ENCODE peak calls at places on chromosomes 4 and X, in eight cellular contexts. K is Peyer's patch, M is AG04450, O is HCT116, I is MM.1S, Z is uterus, L is mammary epithelial cell, E is cardiac muscle cell. N is an unnamed sample.

GRCh38 chrX:118347131-118347530 is 1.2 kb downstream of the WDR44 start:
- DNase-seq in K (no peak), M (no peak), O (no peak), I (peak; percentile 19), Z (no peak), L (peak; percentile 49), E (peak; percentile 6), N (no peak)

GRCh38 chr4:142703694-142704309 is 142.3 kb downstream of the INPP4B start:
- DNase-seq in K (no peak), M (no peak), O (no peak), I (no peak), Z (no peak), L (peak; percentile 43), E (no peak), N (no peak)

GRCh38 chrX:1535241-1536041 is 1.5 kb downstream of the P2RY8 start:
- DNase-seq in K (peak; percentile 36), M (no peak), O (no peak), I (peak; percentile 50), Z (no peak), L (no peak), E (no peak), N (no peak)

GRCh38 chr4:101328063-101328602 is 19.2 kb downstream of the PPP3CA start:
- DNase-seq in K (no peak), M (no peak), O (no peak), I (peak; percentile 25), Z (no peak), L (no peak), E (no peak), N (no peak)

GRCh38 chrX:103063918-103064434 is at the start of gene BEX1:
- DNase-seq in K (peak; percentile 43), M (no peak), O (no peak), I (no peak), Z (peak; percentile 46), L (peak; percentile 12), E (peak; percentile 74), N (peak; percentile 87)

GRCh38 chrX:46251755-46252154 is 293.5 kb downstream of the ZNF674 start:
- DNase-seq in K (no peak), M (no peak), O (no peak), I (no peak), Z (no peak), L (peak; percentile 66), E (no peak), N (no peak)

GRCh38 chr4:726235-726787 is 20.7 kb downstream of the PCGF3 start:
- DNase-seq in K (no peak), M (no peak), O (no peak), I (no peak), Z (no peak), L (no peak), E (no peak), N (no peak)

GRCh38 chr4:7324651-7325121 is 110.0 kb downstream of the PSAPL1 start:
- DNase-seq in K (no peak), M (no peak), O (no peak), I (no peak), Z (no peak), L (no peak), E (no peak), N (no peak)

GRCh38 chrX:155086202-155086840 is 15.0 kb downstream of the BRCC3 start:
- DNase-seq in K (no peak), M (no peak), O (peak; percentile 31), I (peak; percentile 16), Z (no peak), L (no peak), E (peak; percentile 42), N (no peak)

GRCh38 chr4:40247350-40247749 is 50.5 kb downstream of the RHOH start:
- DNase-seq in K (no peak), M (no peak), O (no peak), I (no peak), Z (no peak), L (no peak), E (no peak), N (no peak)

GRCh38 chrX:152900937-152901445 is 3.1 kb downstream of the ZNF185 start:
- DNase-seq in K (no peak), M (no peak), O (no peak), I (no peak), Z (no peak), L (no peak), E (no peak), N (no peak)

GRCh38 chr4:123325241-123325681 is 71.3 kb upstream of the SPRY1 start:
- DNase-seq in K (no peak), M (no peak), O (no peak), I (peak; percentile 59), Z (no peak), L (no peak), E (no peak), N (no peak)

GRCh38 chrX:17689971-17690409 is 47.3 kb upstream of the SCML1 start:
- DNase-seq in K (no peak), M (peak; percentile 23), O (peak; percentile 16), I (peak; percentile 40), Z (peak; percentile 39), L (peak; percentile 49), E (peak; percentile 82), N (peak; percentile 43)

GRCh38 chr4:2217726-2218125 is 24.2 kb downstream of the HAUS3 start:
- DNase-seq in K (no peak), M (no peak), O (no peak), I (no peak), Z (no peak), L (peak; percentile 92), E (no peak), N (no peak)

GRCh38 chr4:101101072-101101471 is 246.3 kb downstream of the PPP3CA start:
- DNase-seq in K (no peak), M (no peak), O (no peak), I (no peak), Z (no peak), L (peak; percentile 16), E (no peak), N (no peak)

GRCh38 chr4:82587826-82588225 is 26.0 kb upstream of the TMEM150C start:
- DNase-seq in K (no peak), M (no peak), O (no peak), I (no peak), Z (no peak), L (no peak), E (no peak), N (no peak)

GRCh38 chr4:77434299-77435092 is 171.1 kb upstream of the CXCL13 start:
- DNase-seq in K (no peak), M (no peak), O (no peak), I (no peak), Z (peak; percentile 28), L (no peak), E (no peak), N (no peak)

GRCh38 chr4:185847352-185848078 is 35.5 kb upstream of the SORBS2 start:
- DNase-seq in K (no peak), M (no peak), O (no peak), I (no peak), Z (no peak), L (peak; percentile 73), E (peak; percentile 72), N (peak; percentile 39)

GRCh38 chrX:12139934-12140611 is 1.8 kb downstream of the FRMPD4 start:
- DNase-seq in K (no peak), M (no peak), O (no peak), I (no peak), Z (no peak), L (peak; percentile 39), E (no peak), N (no peak)

GRCh38 chrX:2676794-2677675 is 14.1 kb upstream of the CD99 start:
- DNase-seq in K (no peak), M (no peak), O (no peak), I (no peak), Z (no peak), L (no peak), E (no peak), N (no peak)

GRCh38 chr4:152257601-152258066 is 278.3 kb downstream of the FBXW7 start:
- DNase-seq in K (no peak), M (no peak), O (no peak), I (no peak), Z (no peak), L (no peak), E (no peak), N (no peak)

GRCh38 chr4:86959588-86960500 is 25.0 kb downstream of the AFF1 start:
- DNase-seq in K (no peak), M (no peak), O (no peak), I (no peak), Z (no peak), L (no peak), E (peak; percentile 32), N (no peak)

GRCh38 chr4:86961605-86962295 is 26.9 kb downstream of the AFF1 start:
- DNase-seq in K (no peak), M (no peak), O (no peak), I (peak; percentile 93), Z (no peak), L (no peak), E (peak; percentile 81), N (no peak)

GRCh38 chr4:86960557-86960959 is 25.7 kb downstream of the AFF1 start:
- DNase-seq in K (no peak), M (no peak), O (no peak), I (no peak), Z (no peak), L (no peak), E (peak; percentile 55), N (no peak)

GRCh38 chr4:86963697-86964096 is 28.9 kb downstream of the AFF1 start:
- DNase-seq in K (no peak), M (no peak), O (peak; percentile 50), I (no peak), Z (no peak), L (peak; percentile 73), E (no peak), N (no peak)

GRCh38 chr4:86961103-86961502 is 26.3 kb downstream of the AFF1 start:
- DNase-seq in K (no peak), M (no peak), O (no peak), I (no peak), Z (no peak), L (no peak), E (no peak), N (no peak)
- H3K4me3 ChIP-seq in K (no peak overlapping the region), M (no peak overlapping the region), O (no peak overlapping the region), I (peak overlapping the region; percentile 48), Z (no peak overlapping the region), L (no peak overlapping the region), E (no peak overlapping the region), N (no peak overlapping the region)

GRCh38 chr4:187965726-187966125 is 29.8 kb upstream of the ZFP42 start:
- DNase-seq in K (no peak), M (no peak), O (no peak), I (no peak), Z (no peak), L (no peak), E (no peak), N (no peak)
- H3K27ac ChIP-seq in K (no peak overlapping the region), M (no peak overlapping the region), O (no peak overlapping the region), I (no peak overlapping the region), Z (no peak overlapping the region), L (no peak overlapping the region), E (no peak overlapping the region), N (peak overlapping the region; percentile 84)

DNA sequence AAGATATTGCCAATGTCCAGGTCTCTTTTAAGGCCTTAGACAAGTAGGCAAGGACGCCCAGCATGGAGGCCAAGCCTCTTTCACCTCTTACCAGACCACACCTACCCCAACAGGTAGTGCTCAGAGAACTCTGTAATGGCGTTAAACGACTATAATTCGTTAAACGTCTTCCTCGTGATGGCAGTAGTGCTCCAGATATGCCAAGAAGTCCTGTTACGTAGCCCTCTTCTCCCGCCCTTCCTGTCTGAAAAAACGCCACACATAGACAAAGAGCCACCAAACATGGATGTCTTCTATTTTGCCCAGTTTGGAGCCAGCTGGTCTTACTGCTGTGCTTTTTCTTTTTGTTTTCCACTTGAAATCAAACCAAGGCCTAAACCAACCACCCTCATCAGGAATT is 190.7 kb downstream of the OR13H1 start:
- DNase-seq in K (no peak), M (no peak), O (no peak), I (peak; percentile 89), Z (peak; percentile 73), L (peak; percentile 36), E (no peak), N (peak; percentile 81)
- TF ChIP-seq CTCF in K (no peak), M (no peak), O (no peak), I (peak; percentile 27), Z (peak; percentile 16), L (peak; percentile 40), E (no peak), N (peak; percentile 55)

GRCh38 chrX:136148391-136148790 is 1.1 kb downstream of the FHL1 start:
- DNase-seq in K (no peak), M (no peak), O (no peak), I (no peak), Z (no peak), L (no peak), E (no peak), N (no peak)
- H3K4me3 ChIP-seq in K (peak overlapping the region; percentile 49), M (peak overlapping the region; percentile 66), O (no peak overlapping the region), I (no peak overlapping the region), Z (peak overlapping the region; percentile 43), L (no peak overlapping the region), E (peak overlapping the region; percentile 84), N (peak overlapping the region; percentile 46)

N was measured in dorsolateral prefrontal cortex.